ENCODE peak calls at places on chromosomes 7 and 10, in six cellular contexts. J, A, D, P, I and C are unnamed samples.

GRCh38 chr10:110426294-110427153 is 71.2 kb upstream of the DUSP5 start:
- DNase-seq in J (peak), A (peak), D (peak), P (peak), I (peak), C (peak)

GRCh38 chr10:36494386-36494785 is 631.0 kb upstream of the ANKRD30A start:
- DNase-seq in J (peak), A (peak), D (peak), P (peak), I (peak), C (peak)

GRCh38 chr7:3229904-3230470 is 71.1 kb upstream of the SDK1 start:
- DNase-seq in J (no peak), A (no peak), D (no peak), P (no peak), I (no peak), C (no peak)

GRCh38 chr10:11562888-11563287 is 48.6 kb downstream of the USP6NL start:
- DNase-seq in J (no peak), A (no peak), D (no peak), P (no peak), I (no peak), C (no peak)

GRCh38 chr7:140049339-140050024 is 13.3 kb downstream of the PARP12 start:
- DNase-seq in J (peak), A (peak), D (peak), P (no peak), I (no peak), C (no peak)

GRCh38 chr7:37342665-37343471 is 105.8 kb downstream of the ELMO1 start:
- DNase-seq in J (no peak), A (no peak), D (no peak), P (no peak), I (no peak), C (no peak)

GRCh38 chr7:2016761-2017482 is 215.8 kb downstream of the MAD1L1 start:
- DNase-seq in J (no peak), A (no peak), D (no peak), P (no peak), I (no peak), C (no peak)

GRCh38 chr10:56880541-56880940 is 519.5 kb upstream of the ZWINT start:
- DNase-seq in J (no peak), A (no peak), D (no peak), P (no peak), I (no peak), C (no peak)

GRCh38 chr7:74355091-74355490 is 65.9 kb downstream of the CLIP2 start:
- DNase-seq in J (peak), A (peak), D (peak), P (peak), I (peak), C (peak)

GRCh38 chr10:21279217-21279575 is 246.3 kb downstream of the SKIDA1 start:
- DNase-seq in J (no peak), A (no peak), D (no peak), P (no peak), I (no peak), C (no peak)

GRCh38 chr10:50600286-50600685 is 23.5 kb downstream of the SGMS1 start:
- DNase-seq in J (no peak), A (no peak), D (no peak), P (no peak), I (no peak), C (no peak)
- H3K4me3 ChIP-seq in J (no peak), A (no peak), D (no peak), P (no peak), I (no peak), C (no peak)

DNA sequence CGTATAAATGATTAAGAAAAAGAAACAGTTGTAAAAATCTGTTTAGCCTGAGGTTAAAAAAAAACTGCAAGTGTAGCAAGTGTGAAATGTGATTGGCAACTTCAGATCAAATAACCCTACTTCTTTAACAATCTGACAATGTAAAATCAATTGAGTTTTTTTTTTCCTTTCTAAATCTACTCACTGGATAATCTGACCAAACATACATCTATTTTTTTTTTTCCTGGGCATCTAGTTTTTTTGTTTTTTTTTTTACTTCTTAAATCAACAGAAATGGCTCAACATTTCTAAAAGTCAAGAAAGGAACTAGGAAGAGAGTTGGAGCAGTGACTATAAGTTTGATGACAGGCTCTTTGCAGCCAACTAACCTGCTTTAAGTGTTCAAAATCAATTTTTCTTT is 1.4 kb downstream of the ARL3 start:
- DNase-seq in J (no peak), A (no peak), D (no peak), P (no peak), I (no peak), C (no peak)
- H3K4me3 ChIP-seq in J (peak), A (peak), D (peak), P (peak), I (peak), C (peak)

GRCh38 chr10:100747061-100747825 is 1.9 kb downstream of the PAX2 start:
- DNase-seq in J (no peak), A (no peak), D (no peak), P (no peak), I (no peak), C (no peak)

GRCh38 chr10:100745882-100746412 is 565 bp downstream of the PAX2 start:
- DNase-seq in J (no peak), A (no peak), D (no peak), P (no peak), I (no peak), C (no peak)

GRCh38 chr10:100747826-100748231 is 2.4 kb downstream of the PAX2 start:
- DNase-seq in J (no peak), A (no peak), D (no peak), P (no peak), I (no peak), C (no peak)

GRCh38 chr10:100744980-100745881 is at the start of gene PAX2:
- DNase-seq in J (no peak), A (no peak), D (no peak), P (no peak), I (no peak), C (no peak)

GRCh38 chr10:100746413-100746931 is 1.1 kb downstream of the PAX2 start:
- DNase-seq in J (no peak), A (no peak), D (no peak), P (no peak), I (no peak), C (no peak)
- H3K4me3 ChIP-seq in J (no peak), A (no peak), D (no peak), P (no peak), I (no peak), C (no peak)

GRCh38 chr10:117137031-117137910 is 799 bp downstream of the VAX1 start:
- DNase-seq in J (peak), A (peak), D (peak), P (peak), I (no peak), C (peak)

GRCh38 chr10:117138838-117139580 is 939 bp upstream of the VAX1 start:
- DNase-seq in J (no peak), A (no peak), D (no peak), P (no peak), I (no peak), C (no peak)

GRCh38 chr10:117136391-117136975 is 1.6 kb downstream of the VAX1 start:
- DNase-seq in J (no peak), A (no peak), D (no peak), P (no peak), I (no peak), C (no peak)

GRCh38 chr10:117139581-117140524 is 1.8 kb upstream of the VAX1 start:
- DNase-seq in J (no peak), A (no peak), D (no peak), P (no peak), I (no peak), C (no peak)

GRCh38 chr10:117137911-117138642 is at the start of gene VAX1:
- DNase-seq in J (no peak), A (no peak), D (no peak), P (no peak), I (no peak), C (peak)
- H3K4me3 ChIP-seq in J (peak), A (peak), D (peak), P (peak), I (no peak), C (no peak)

GRCh38 chr7:18086165-18087030 is 58.8 kb upstream of the PRPS1L1 start:
- DNase-seq in J (peak), A (peak), D (peak), P (no peak), I (no peak), C (peak)

GRCh38 chr7:18081617-18082016 is 54.0 kb upstream of the PRPS1L1 start:
- DNase-seq in J (no peak), A (no peak), D (no peak), P (no peak), I (no peak), C (no peak)

GRCh38 chr7:18082169-18082568 is 54.5 kb upstream of the PRPS1L1 start:
- DNase-seq in J (no peak), A (no peak), D (no peak), P (no peak), I (no peak), C (no peak)

GRCh38 chr7:18087687-18088078 is 60.0 kb upstream of the PRPS1L1 start:
- DNase-seq in J (no peak), A (no peak), D (no peak), P (no peak), I (no peak), C (peak)

GRCh38 chr7:18087031-18087686 is 59.5 kb upstream of the PRPS1L1 start:
- DNase-seq in J (peak), A (peak), D (peak), P (peak), I (no peak), C (peak)
- H3K4me3 ChIP-seq in J (peak), A (peak), D (peak), P (peak), I (peak), C (peak)

GRCh38 chr10:63237396-63237795 is 104.3 kb downstream of the NRBF2 start:
- DNase-seq in J (no peak), A (no peak), D (no peak), P (no peak), I (no peak), C (no peak)
- H3K4me3 ChIP-seq in J (no peak), A (no peak), D (no peak), P (no peak), I (no peak), C (no peak)